ENCODE peak calls at places on chromosomes 12 and 14, in six cellular contexts. X, T, B, P, J and N are unnamed samples.

GRCh38 chr12:29256598-29256997 is 107.5 kb downstream of the FAR2 start:
- DNase-seq in X (no peak), T (no peak), B (no peak), P (no peak), J (no peak), N (no peak)

GRCh38 chr14:68860771-68861170 is 67.9 kb upstream of the ZFP36L1 start:
- DNase-seq in X (no peak), T (no peak), B (no peak), P (no peak), J (no peak), N (no peak)

GRCh38 chr12:84912191-84913142 is at the start of gene SLC6A15:
- DNase-seq in X (peak; percentile 82), T (no peak), B (peak; percentile 51), P (no peak), J (peak; percentile 27), N (no peak)

GRCh38 chr14:69501362-69501964 is 16.9 kb downstream of the PLEKHD1 start:
- DNase-seq in X (no peak), T (peak; percentile 38), B (no peak), P (peak; percentile 36), J (no peak), N (no peak)

GRCh38 chr12:59219148-59219547 is 298.8 kb upstream of the LRIG3 start:
- DNase-seq in X (no peak), T (no peak), B (no peak), P (no peak), J (no peak), N (no peak)

GRCh38 chr12:95998611-95999300 is 2.6 kb upstream of the HAL start:
- DNase-seq in X (no peak), T (no peak), B (no peak), P (peak; percentile 26), J (peak; percentile 68), N (peak; percentile 33)

GRCh38 chr14:75519826-75520692 is 2.2 kb upstream of the BATF start:
- DNase-seq in X (no peak), T (no peak), B (no peak), P (no peak), J (no peak), N (no peak)

GRCh38 chr14:37232907-37233481 is 35.3 kb downstream of the MIPOL1 start:
- DNase-seq in X (no peak), T (no peak), B (no peak), P (no peak), J (peak; percentile 70), N (no peak)

GRCh38 chr14:74592476-74593191 is 19.4 kb downstream of the LTBP2 start:
- DNase-seq in X (no peak), T (peak; percentile 68), B (no peak), P (no peak), J (no peak), N (no peak)

GRCh38 chr12:74108729-74109128 is 428.9 kb upstream of the ATXN7L3B start:
- DNase-seq in X (no peak), T (no peak), B (no peak), P (no peak), J (no peak), N (no peak)

GRCh38 chr12:74747305-74747704 is 209.7 kb downstream of the ATXN7L3B start:
- DNase-seq in X (no peak), T (no peak), B (no peak), P (no peak), J (no peak), N (no peak)

GRCh38 chr12:120971299-120972180 is 6.8 kb upstream of the HNF1A start:
- DNase-seq in X (no peak), T (no peak), B (no peak), P (peak; percentile 28), J (peak; percentile 58), N (no peak)

GRCh38 chr12:108699955-108700563 is 31.3 kb downstream of the CORO1C start:
- DNase-seq in X (no peak), T (no peak), B (no peak), P (no peak), J (peak; percentile 94), N (no peak)

GRCh38 chr12:19894803-19895202 is 455.5 kb downstream of the AEBP2 start:
- DNase-seq in X (no peak), T (no peak), B (no peak), P (no peak), J (peak; percentile 77), N (no peak)

GRCh38 chr12:32395031-32395430 is 4.3 kb upstream of the FGD4 start:
- DNase-seq in X (no peak), T (no peak), B (no peak), P (no peak), J (no peak), N (no peak)

GRCh38 chr12:62934799-62935674 is at the start of gene PPM1H:
- DNase-seq in X (no peak), T (peak; percentile 93), B (peak; percentile 86), P (peak; percentile 69), J (peak; percentile 63), N (peak; percentile 82)

GRCh38 chr12:23099104-23099503 is 474.1 kb downstream of the ETNK1 start:
- DNase-seq in X (no peak), T (no peak), B (no peak), P (no peak), J (no peak), N (no peak)

GRCh38 chr12:108605690-108606406 is 8.0 kb upstream of the TMEM119 start:
- DNase-seq in X (no peak), T (no peak), B (no peak), P (no peak), J (no peak), N (no peak)

GRCh38 chr12:108770963-108771362 is 39.6 kb upstream of the CORO1C start:
- DNase-seq in X (no peak), T (no peak), B (no peak), P (no peak), J (no peak), N (no peak)

GRCh38 chr12:113850309-113851056 is 115.6 kb downstream of the RBM19 start:
- DNase-seq in X (no peak), T (no peak), B (no peak), P (no peak), J (no peak), N (peak; percentile 18)

GRCh38 chr12:126668961-126669360 is 1598.0 kb upstream of the TMEM132C start:
- DNase-seq in X (no peak), T (no peak), B (no peak), P (no peak), J (no peak), N (no peak)

GRCh38 chr14:91094772-91095171 is 19.1 kb upstream of the DGLUCY start:
- DNase-seq in X (no peak), T (no peak), B (no peak), P (no peak), J (no peak), N (no peak)

GRCh38 chr12:104243971-104244370 is 28.4 kb downstream of the TXNRD1 start:
- DNase-seq in X (no peak), T (no peak), B (no peak), P (no peak), J (no peak), N (no peak)

GRCh38 chr12:52121848-52122838 is 42.6 kb downstream of the SMIM41 start:
- DNase-seq in X (no peak), T (peak; percentile 91), B (no peak), P (no peak), J (peak; percentile 33), N (peak; percentile 69)

GRCh38 chr12:57158665-57159064 is 11.2 kb upstream of the LRP1-AS start:
- DNase-seq in X (no peak), T (no peak), B (no peak), P (no peak), J (no peak), N (no peak)

GRCh38 chr12:57161491-57161890 is 14.1 kb upstream of the LRP1-AS start:
- DNase-seq in X (no peak), T (no peak), B (no peak), P (no peak), J (no peak), N (no peak)

GRCh38 chr12:57159341-57159740 is 11.9 kb upstream of the LRP1-AS start:
- DNase-seq in X (no peak), T (no peak), B (no peak), P (no peak), J (no peak), N (no peak)

GRCh38 chr12:57160741-57161140 is 13.3 kb upstream of the LRP1-AS start:
- DNase-seq in X (no peak), T (no peak), B (no peak), P (no peak), J (no peak), N (no peak)

DNA sequence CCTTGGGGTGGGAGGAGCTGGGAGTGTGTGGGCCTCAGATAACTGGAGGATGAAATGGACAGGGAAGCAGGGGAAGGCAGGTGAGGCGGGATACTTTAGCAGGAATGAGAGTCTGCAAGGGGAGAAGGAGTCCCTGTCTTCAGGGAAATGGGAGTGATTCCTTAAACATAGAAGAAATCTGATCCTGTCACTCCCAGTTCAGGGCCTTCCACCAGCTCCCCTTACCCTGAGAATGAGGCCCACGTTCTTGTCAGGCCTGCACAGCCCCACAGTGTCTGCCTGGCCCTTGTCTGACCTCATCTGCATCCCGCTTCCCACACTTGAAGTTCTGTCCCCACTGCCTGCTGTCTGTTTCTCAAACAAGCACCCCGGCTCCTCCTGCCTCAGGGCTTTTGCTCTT is 12.6 kb upstream of the LRP1-AS start:
- DNase-seq in X (no peak), T (no peak), B (no peak), P (no peak), J (no peak), N (no peak)
- H3K36me3 ChIP-seq in X (peaks cover 79% of the 10 kb centered on the region), T (no peaks in the 10 kb centered on the region), B (peaks cover 4% of the 10 kb centered on the region), P (peaks cover 7% of the 10 kb centered on the region), J (no peaks in the 10 kb centered on the region), N (no peaks in the 10 kb centered on the region)

DNA sequence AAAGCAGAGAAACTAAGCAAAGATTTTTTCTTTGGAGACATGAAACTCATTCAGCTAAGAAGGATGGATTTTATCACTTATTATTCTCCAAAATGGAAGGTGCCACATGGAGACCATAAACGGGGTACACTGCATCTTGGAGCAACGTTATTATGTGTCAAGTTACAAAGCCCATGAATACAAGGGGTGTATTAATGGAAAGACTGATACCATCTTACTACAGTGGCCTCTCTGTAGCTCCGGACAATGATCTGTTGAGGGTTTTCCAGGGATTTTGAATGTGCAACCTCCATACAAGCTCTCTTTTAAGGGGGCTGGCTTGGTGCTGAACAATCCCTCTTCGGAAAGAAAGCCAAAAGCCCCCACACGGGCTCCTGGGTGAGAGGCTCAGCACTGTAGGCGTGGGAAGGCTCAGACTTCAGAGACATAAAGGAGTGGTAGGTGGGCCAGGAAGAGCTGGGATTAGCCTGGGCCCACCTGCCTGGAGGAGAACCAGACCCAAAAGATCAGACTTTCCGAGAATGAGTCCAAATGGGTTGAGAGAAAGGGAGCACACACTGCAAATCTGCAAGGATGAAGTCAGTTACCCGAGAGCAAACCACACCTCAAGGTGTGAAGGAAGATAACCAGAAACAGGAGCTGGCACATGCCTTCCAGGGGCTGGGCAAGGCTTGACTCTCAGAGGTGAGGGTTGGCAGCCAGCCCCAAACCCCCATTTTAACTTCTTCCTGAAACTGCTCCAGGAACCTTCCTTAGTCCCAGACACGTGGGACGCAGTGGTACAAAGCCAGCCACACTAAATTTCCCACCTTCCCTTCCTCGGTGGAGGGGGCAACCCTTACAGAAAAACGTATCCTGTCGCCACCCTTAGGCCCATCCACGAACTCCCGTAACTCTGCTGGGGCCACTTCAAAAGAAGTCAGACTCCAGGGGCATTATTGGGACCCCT is 1.5 kb downstream of the VPS37B start:
- DNase-seq in X (peak; percentile 75), T (no peak), B (no peak), P (no peak), J (no peak), N (peak; percentile 84)
- H3K4me1 ChIP-seq in X (peaks cover 66% of the 10 kb centered on the region), T (peaks cover 56% of the 10 kb centered on the region), B (peaks cover 41% of the 10 kb centered on the region), P (peaks cover 24% of the 10 kb centered on the region), J (peaks cover 36% of the 10 kb centered on the region), N (peaks cover 28% of the 10 kb centered on the region)

GRCh38 chr14:98721061-98721460 is 550.9 kb downstream of the BCL11B start:
- DNase-seq in X (no peak), T (no peak), B (no peak), P (no peak), J (no peak), N (no peak)
- TF ChIP-seq POLR2AphosphoS5 in X (no peak), T (no peak), B (no peak), P (no peak), J (no peak), N (no peak)

GRCh38 chr12:6688543-6688999 is 604 bp downstream of the ZNF384 start:
- DNase-seq in X (no peak), T (peak; percentile 89), B (no peak), P (peak; percentile 8), J (no peak), N (peak; percentile 71)
- H3K36me3 ChIP-seq in X (no peaks in the 10 kb centered on the region), T (no peaks in the 10 kb centered on the region), B (no peaks in the 10 kb centered on the region), P (no peaks in the 10 kb centered on the region), J (no peaks in the 10 kb centered on the region), N (no peaks in the 10 kb centered on the region)